ENCODE peak calls at places on chromosome 6, in four cellular contexts. H is fibroblast of lung, G is A549, Y is transverse colon. A is an unnamed sample.

GRCh38 chr6:160933256-160933655 is 58.3 kb upstream of the MAP3K4 start:
- DNase-seq in H (no peak), G (no peak), Y (no peak), A (peak; percentile 19)

GRCh38 chr6:87483929-87484328 is 11.2 kb downstream of the SLC35A1 start:
- DNase-seq in H (peak; percentile 15), G (peak; percentile 25), Y (no peak), A (peak; percentile 52)

GRCh38 chr6:145009691-145010090 is 724.6 kb downstream of the UTRN start:
- DNase-seq in H (peak; percentile 42), G (no peak), Y (no peak), A (no peak)

GRCh38 chr6:53793318-53793975 is 1.4 kb upstream of the LRRC1 start:
- DNase-seq in H (peak; percentile 66), G (peak; percentile 67), Y (peak; percentile 70), A (peak; percentile 90)

GRCh38 chr6:111484655-111484974 is 1.6 kb upstream of the REV3L start:
- DNase-seq in H (peak; percentile 32), G (no peak), Y (no peak), A (no peak)

GRCh38 chr6:163841326-163841725 is 426.8 kb downstream of the QKI start:
- DNase-seq in H (no peak), G (no peak), Y (no peak), A (no peak)

GRCh38 chr6:129312865-129313264 is 397.1 kb downstream of the ARHGAP18 start:
- DNase-seq in H (peak; percentile 58), G (peak; percentile 10), Y (no peak), A (no peak)

GRCh38 chr6:130602151-130602770 is 224.9 kb upstream of the SMLR1 start:
- DNase-seq in H (peak; percentile 78), G (peak; percentile 30), Y (no peak), A (no peak)

GRCh38 chr6:35474129-35474977 is 6.2 kb downstream of the RPL10A start:
- DNase-seq in H (no peak), G (no peak), Y (no peak), A (no peak)

GRCh38 chr6:12313311-12313991 is 23.3 kb downstream of the EDN1 start:
- DNase-seq in H (no peak), G (peak; percentile 70), Y (no peak), A (no peak)

GRCh38 chr6:109891924-109892323 is 86.2 kb upstream of the GPR6 start:
- DNase-seq in H (no peak), G (no peak), Y (peak; percentile 17), A (no peak)

GRCh38 chr6:6689413-6690143 is 101.1 kb downstream of the LY86 start:
- DNase-seq in H (peak; percentile 67), G (no peak), Y (no peak), A (no peak)

GRCh38 chr6:29510202-29510601 is 22.4 kb upstream of the MAS1L start:
- DNase-seq in H (no peak), G (no peak), Y (no peak), A (no peak)

GRCh38 chr6:110552076-110552475 is 75.7 kb upstream of the SLC22A16 start:
- DNase-seq in H (no peak), G (no peak), Y (no peak), A (no peak)

GRCh38 chr6:168611691-168612090 is 170.7 kb downstream of the SMOC2 start:
- DNase-seq in H (no peak), G (no peak), Y (no peak), A (no peak)

GRCh38 chr6:108114861-108115597 is 40.5 kb upstream of the OSTM1 start:
- DNase-seq in H (peak; percentile 59), G (peak; percentile 41), Y (peak; percentile 31), A (no peak)

GRCh38 chr6:169991913-169992312 is 240.5 kb downstream of the ERMARD start:
- DNase-seq in H (no peak), G (no peak), Y (no peak), A (no peak)

GRCh38 chr6:90194371-90194841 is 102.2 kb downstream of the BACH2 start:
- DNase-seq in H (peak; percentile 90), G (no peak), Y (no peak), A (no peak)

GRCh38 chr6:137917518-137917917 is 50.5 kb downstream of the TNFAIP3 start:
- DNase-seq in H (no peak), G (no peak), Y (no peak), A (no peak)

GRCh38 chr6:35919827-35920751 is 809 bp downstream of the SRPK1 start:
- DNase-seq in H (peak; percentile 63), G (peak; percentile 45), Y (peak; percentile 65), A (peak; percentile 51)

GRCh38 chr6:163417595-163417994 is 3.1 kb downstream of the QKI start:
- DNase-seq in H (no peak), G (no peak), Y (no peak), A (no peak)

GRCh38 chr6:39560915-39561314 is 164.3 kb downstream of the KIF6 start:
- DNase-seq in H (no peak), G (no peak), Y (no peak), A (no peak)

GRCh38 chr6:45163952-45164766 is 164.0 kb upstream of the RUNX2 start:
- DNase-seq in H (no peak), G (no peak), Y (no peak), A (no peak)

GRCh38 chr6:32952817-32953739 is at the start of gene HLA-DMA:
- DNase-seq in H (peak; percentile 97), G (peak; percentile 93), Y (peak; percentile 91), A (peak; percentile 77)
- H3K4me3 ChIP-seq in H (no peak within 1 kb of the TSS), G (no peak within 1 kb of the TSS), Y (no peak within 1 kb of the TSS), A (no peak within 1 kb of the TSS)

GRCh38 chr6:116779569-116780164 is 14.1 kb upstream of the FAM162B start:
- DNase-seq in H (peak; percentile 67), G (peak; percentile 37), Y (no peak), A (peak; percentile 48)
- TF ChIP-seq CTCF in H (no peak), G (peak; percentile 57), Y (peak; percentile 30), A (peak; percentile 23)

DNA sequence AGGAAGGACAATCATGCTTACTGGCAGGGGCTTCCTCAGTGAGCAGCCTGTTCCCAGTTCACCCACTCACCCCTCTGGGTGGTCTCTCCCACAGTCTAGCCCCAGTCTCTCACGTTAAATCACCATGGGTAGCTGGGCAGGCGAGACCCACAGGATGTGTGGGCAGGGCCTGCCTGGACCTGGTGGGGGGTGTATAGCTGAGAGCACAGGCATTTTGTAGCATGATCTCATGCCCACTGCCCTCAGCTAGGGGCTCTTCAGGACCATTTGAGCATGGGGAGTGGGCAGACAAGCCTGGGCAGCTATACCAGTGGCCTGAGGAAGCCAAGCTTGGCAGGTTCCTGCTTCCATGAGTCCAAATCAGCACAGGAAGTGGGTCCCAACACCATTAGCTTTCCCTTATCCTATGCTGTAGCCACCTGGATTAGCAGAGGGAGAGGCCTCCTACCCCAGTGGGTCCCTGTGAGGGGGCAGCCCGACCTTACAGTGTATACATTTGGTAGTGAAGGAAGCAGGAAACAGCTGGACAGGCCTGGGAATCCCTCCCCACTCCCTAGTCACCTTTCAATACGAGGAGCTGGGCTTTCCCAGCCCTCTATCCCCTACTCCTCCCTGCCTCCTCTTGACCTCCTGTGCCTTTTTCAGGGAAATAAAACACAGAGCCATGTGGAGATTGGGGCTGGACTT is 60.0 kb downstream of the MRPL14 start:
- DNase-seq in H (no peak), G (no peak), Y (no peak), A (no peak)
- H3K4me1 ChIP-seq in H (peaks cover 36% of the 10 kb centered on the region), G (peaks cover 56% of the 10 kb centered on the region), Y (peaks cover 8% of the 10 kb centered on the region), A (no peaks in the 10 kb centered on the region)

DNA sequence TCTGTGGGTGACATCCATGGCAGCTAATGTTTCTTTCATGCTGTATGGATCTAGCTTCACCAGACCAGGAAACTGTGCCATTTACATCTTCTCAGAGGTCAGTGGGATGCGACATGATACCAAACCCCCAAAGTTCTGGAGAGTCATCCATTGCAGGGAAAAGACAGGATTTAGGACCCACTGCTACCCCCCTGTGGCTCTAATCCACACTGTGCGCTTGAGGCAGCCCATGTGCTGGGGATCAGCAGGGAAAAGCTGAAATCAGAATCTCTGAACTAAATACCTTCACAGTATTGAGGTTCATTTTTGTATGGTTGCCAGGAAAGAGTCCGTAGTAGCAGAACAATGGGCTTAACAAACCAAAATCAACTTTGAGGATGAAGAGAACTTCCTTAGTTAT is 164.4 kb downstream of the TMEM242 start:
- DNase-seq in H (no peak), G (no peak), Y (no peak), A (no peak)
- H3K4me3 ChIP-seq in H (no peak overlapping the region), G (no peak overlapping the region), Y (no peak overlapping the region), A (no peak overlapping the region)